ENCODE peak calls at places on chromosome 12, in four cellular contexts. U is keratinocyte, M is Caco-2, W is brain microvascular endothelial cell. N is an unnamed sample.

GRCh38 chr12:66388512-66388911 is 86.2 kb downstream of the HELB start:
- DNase-seq in U (no peak), M (no peak), W (no peak), N (no peak)

GRCh38 chr12:32917094-32917611 is 20.6 kb upstream of the PKP2 start:
- DNase-seq in U (no peak), M (no peak), W (peak), N (no peak)

GRCh38 chr12:120763250-120763649 is 37.6 kb downstream of the ACADS start:
- DNase-seq in U (no peak), M (no peak), W (no peak), N (no peak)

GRCh38 chr12:3132636-3133409 is 55.6 kb downstream of the TSPAN9 start:
- DNase-seq in U (no peak), M (no peak), W (peak), N (peak)

GRCh38 chr12:120590741-120591407 is 9.7 kb upstream of the POP5 start:
- DNase-seq in U (no peak), M (no peak), W (no peak), N (no peak)

GRCh38 chr12:93679308-93679933 is 2.2 kb downstream of the CRADD start:
- DNase-seq in U (no peak), M (no peak), W (no peak), N (no peak)

GRCh38 chr12:13562915-13563742 is 366.6 kb downstream of the EMP1 start:
- DNase-seq in U (no peak), M (no peak), W (no peak), N (no peak)

GRCh38 chr12:89573081-89573810 is 47.4 kb upstream of the POC1B start:
- DNase-seq in U (no peak), M (no peak), W (no peak), N (peak)

GRCh38 chr12:2246358-2246757 is 193.6 kb downstream of the CACNA1C start:
- DNase-seq in U (no peak), M (no peak), W (no peak), N (no peak)

GRCh38 chr12:32462908-32463307 is 63.5 kb downstream of the FGD4 start:
- DNase-seq in U (no peak), M (no peak), W (no peak), N (no peak)

GRCh38 chr12:32069071-32069470 is 37.6 kb upstream of the BICD1 start:
- DNase-seq in U (no peak), M (peak), W (no peak), N (no peak)

GRCh38 chr12:98469108-98469507 is 46.3 kb upstream of the TMPO start:
- DNase-seq in U (no peak), M (no peak), W (no peak), N (no peak)

GRCh38 chr12:93427779-93428564 is 13.8 kb downstream of the UBE2N start:
- DNase-seq in U (no peak), M (no peak), W (no peak), N (no peak)

GRCh38 chr12:59115526-59115925 is 195.2 kb upstream of the LRIG3 start:
- DNase-seq in U (no peak), M (no peak), W (peak), N (peak)

GRCh38 chr12:116297224-116297834 is 19.8 kb upstream of the MED13L start:
- DNase-seq in U (no peak), M (no peak), W (no peak), N (no peak)

GRCh38 chr12:98980508-98980907 is 335.4 kb downstream of the APAF1 start:
- DNase-seq in U (no peak), M (no peak), W (no peak), N (no peak)

GRCh38 chr12:6367969-6368892 is 7.1 kb downstream of the SCNN1A start:
- DNase-seq in U (no peak), M (no peak), W (no peak), N (no peak)

GRCh38 chr12:124393831-124394230 is 98.9 kb downstream of the RFLNA start:
- DNase-seq in U (no peak), M (no peak), W (no peak), N (no peak)

GRCh38 chr12:88665051-88665450 is 84.8 kb upstream of the KITLG start:
- DNase-seq in U (no peak), M (no peak), W (peak), N (no peak)

GRCh38 chr12:104682790-104683279 is 226.1 kb downstream of the CHST11 start:
- DNase-seq in U (no peak), M (no peak), W (no peak), N (no peak)

GRCh38 chr12:104677441-104678089 is 220.8 kb downstream of the CHST11 start:
- DNase-seq in U (peak), M (peak), W (no peak), N (no peak)

GRCh38 chr12:104680506-104680905 is 223.8 kb downstream of the CHST11 start:
- DNase-seq in U (no peak), M (no peak), W (no peak), N (no peak)

GRCh38 chr12:104681012-104681690 is 224.4 kb downstream of the CHST11 start:
- DNase-seq in U (no peak), M (no peak), W (no peak), N (no peak)

DNA sequence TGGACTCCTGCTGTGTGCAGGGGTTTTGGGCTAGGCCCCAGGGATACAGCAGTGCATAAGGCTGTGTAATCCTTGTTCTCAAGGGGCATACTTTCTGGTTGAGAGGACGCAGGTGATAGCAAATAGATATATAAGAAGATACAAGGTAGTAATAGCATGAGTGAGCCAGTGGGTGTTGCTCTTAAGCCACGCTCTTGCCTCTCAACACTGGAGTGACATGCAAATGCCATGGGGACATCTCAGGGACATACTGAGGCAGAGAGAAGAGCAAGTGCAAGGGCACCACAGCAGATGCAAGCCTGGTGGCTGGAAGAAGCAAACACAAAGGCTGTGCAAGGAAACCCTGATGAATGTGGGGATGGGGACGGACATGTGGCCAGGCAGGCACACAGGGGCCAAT is 223.3 kb downstream of the CHST11 start:
- DNase-seq in U (no peak), M (peak), W (no peak), N (peak)
- TF ChIP-seq CTCF in U (peak), M (peak), W (peak), N (peak)

DNA sequence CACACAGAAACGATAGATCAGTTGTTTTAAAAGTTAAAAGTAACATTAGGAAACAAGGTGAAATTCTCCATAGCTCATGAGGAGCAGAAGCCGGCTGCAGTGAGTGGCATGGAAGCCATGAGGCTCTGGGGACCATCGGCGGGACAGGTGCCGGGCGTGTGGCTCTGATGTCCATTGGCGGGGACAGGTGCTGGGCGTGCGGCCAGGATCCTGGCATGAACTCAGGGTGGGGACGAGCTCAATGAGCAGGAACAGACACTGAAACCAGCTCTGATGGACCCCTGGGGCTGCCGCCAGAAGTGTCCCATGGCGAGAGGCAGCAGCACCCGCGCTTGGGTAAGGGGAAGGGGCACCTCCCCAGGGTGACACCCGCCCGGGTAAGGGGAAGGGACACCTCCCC is 75.1 kb downstream of the NOC4L start:
- DNase-seq in U (no peak), M (no peak), W (no peak), N (no peak)
- TF ChIP-seq CTCF in U (no peak), M (no peak), W (no peak), N (no peak)

DNA sequence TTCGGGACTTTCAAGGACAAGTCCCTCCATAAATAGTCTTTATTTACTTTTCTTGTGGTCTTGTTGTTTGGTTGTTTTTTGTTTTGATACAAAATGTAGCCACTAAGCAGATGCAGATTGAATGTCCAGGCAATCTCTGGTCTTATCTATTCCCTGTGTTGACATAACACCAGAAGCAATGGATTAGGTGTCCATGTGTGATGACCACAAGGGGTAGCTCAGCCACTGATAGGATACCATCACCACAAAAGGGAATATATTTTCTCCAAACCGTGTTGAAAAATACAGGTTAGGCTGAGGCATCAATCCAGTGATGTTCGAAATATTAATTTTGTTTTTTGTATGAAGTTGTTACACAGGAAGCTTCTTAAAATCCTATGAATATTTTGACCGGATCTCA is 196.3 kb downstream of the EPS8 start:
- DNase-seq in U (no peak), M (no peak), W (no peak), N (no peak)
- TF ChIP-seq CTCF in U (no peak), M (peak), W (peak), N (peak)

GRCh38 chr12:108374596-108375320 is 35.6 kb upstream of the CMKLR1 start:
- DNase-seq in U (no peak), M (no peak), W (no peak), N (no peak)
- TF ChIP-seq CTCF in U (no peak), M (no peak), W (no peak), N (no peak)

GRCh38 chr12:81465881-81466280 is 293.3 kb downstream of the PPFIA2 start:
- DNase-seq in U (no peak), M (no peak), W (no peak), N (no peak)

GRCh38 chr12:81465191-81465590 is 294.0 kb downstream of the PPFIA2 start:
- DNase-seq in U (no peak), M (no peak), W (no peak), N (no peak)

DNA sequence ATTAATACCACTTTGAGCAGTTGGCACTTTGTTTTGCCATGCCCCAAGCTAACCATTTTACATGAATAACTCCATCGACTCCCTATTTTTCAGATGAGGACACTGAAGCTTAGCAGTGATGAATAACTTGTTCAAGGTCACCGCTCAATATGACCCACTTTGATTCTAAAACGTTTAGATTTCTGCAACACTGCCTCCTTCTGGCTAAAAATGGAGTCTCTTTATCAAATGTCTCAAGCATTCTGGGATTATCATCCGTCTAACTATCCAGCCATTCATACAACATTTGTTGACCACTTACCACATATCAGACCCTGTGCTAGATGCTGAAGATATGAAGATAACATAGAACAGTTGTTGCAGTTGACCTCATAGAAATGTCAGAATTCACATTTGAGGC is 298.0 kb downstream of the PPFIA2 start:
- DNase-seq in U (no peak), M (no peak), W (no peak), N (no peak)
- TF ChIP-seq CTCF in U (no peak), M (no peak), W (peak), N (peak)